ENCODE peak calls at places on chromosome 22, in seven cellular contexts. O is activated effector memory CD4-positive, alpha-beta T cell treated with anti-CD3 and anti-CD28 coated beads, Interleukin-2, amount 50 U/mL, for 16 hours; Q is NCI-H1092; B is GM10248; P is activated naive CD4-positive, alpha-beta T cell treated with Interleukin-2 at 50 U/mL for 16 hours; X is brain microvascular endothelial cell; K is nephron progenitor cell. L is an unnamed sample.
A peak's percentile ranks its signal among the peaks of the same experiment; 100 is the strongest.

GRCh38 chr22:27377901-27378300 is 423.7 kb downstream of the MN1 start:
- DNase-seq in X (peak; percentile 18), K (no peak), O (no peak), B (no peak), Q (peak; percentile 85), P (no peak), L (no peak)

GRCh38 chr22:42959472-42960145 is 55.3 kb downstream of the PACSIN2 start:
- DNase-seq in P (no peak), B (no peak), O (no peak), X (peak; percentile 94), Q (no peak), K (no peak), L (no peak)

GRCh38 chr22:19818264-19819208 is 36.1 kb downstream of the GNB1L start:
- DNase-seq in B (no peak), K (no peak), Q (no peak), P (no peak), X (no peak), O (peak; percentile 58), L (no peak)

GRCh38 chr22:20604776-20605221 is 97.4 kb downstream of the MED15 start:
- DNase-seq in P (no peak), X (no peak), O (no peak), Q (no peak), B (no peak), K (no peak), L (no peak)

GRCh38 chr22:37607010-37607911 is 1.4 kb upstream of the GGA1 start:
- DNase-seq in Q (peak; percentile 79), X (peak; percentile 29), B (peak; percentile 86), P (peak; percentile 91), K (peak; percentile 92), O (peak; percentile 98), L (peak; percentile 54)

GRCh38 chr22:28435271-28435825 is 244.3 kb downstream of the TTC28 start:
- DNase-seq in B (no peak), K (no peak), O (no peak), P (no peak), Q (no peak), X (no peak), L (no peak)

GRCh38 chr22:47837703-47838102 is 1075.3 kb downstream of the TBC1D22A start:
- DNase-seq in O (no peak), B (no peak), X (no peak), Q (no peak), P (no peak), K (no peak), L (no peak)

GRCh38 chr22:44166877-44167276 is 13.8 kb upstream of the PARVG start:
- DNase-seq in P (no peak), K (no peak), O (no peak), B (no peak), Q (no peak), X (no peak), L (no peak)

GRCh38 chr22:35883028-35883620 is 145.5 kb downstream of the RBFOX2 start:
- DNase-seq in X (no peak), Q (no peak), B (no peak), O (no peak), P (no peak), K (no peak), L (no peak)

GRCh38 chr22:39205344-39206021 is 39.3 kb downstream of the PDGFB start:
- DNase-seq in B (peak; percentile 47), O (peak; percentile 62), X (peak; percentile 45), K (no peak), P (no peak), Q (no peak), L (no peak)

GRCh38 chr22:23801238-23801821 is 14.6 kb downstream of the SMARCB1 start:
- DNase-seq in B (no peak), O (no peak), Q (no peak), K (no peak), X (no peak), P (no peak), L (no peak)

GRCh38 chr22:26479792-26480610 is 3.6 kb downstream of the HPS4 start:
- DNase-seq in P (no peak), Q (no peak), X (no peak), O (no peak), K (no peak), B (no peak), L (no peak)

GRCh38 chr22:30868663-30869385 is 99.8 kb downstream of the MORC2 start:
- DNase-seq in X (peak; percentile 37), P (no peak), Q (peak; percentile 33), O (peak; percentile 51), B (no peak), K (no peak), L (no peak)

GRCh38 chr22:19723990-19724827 is 870 bp downstream of the GP1BB start:
- DNase-seq in Q (no peak), P (peak; percentile 21), K (peak; percentile 78), B (no peak), X (no peak), O (no peak), L (no peak)

GRCh38 chr22:42820075-42820763 is 36.9 kb downstream of the ARFGAP3 start:
- DNase-seq in X (peak; percentile 40), O (no peak), P (no peak), K (no peak), B (no peak), Q (no peak), L (no peak)

GRCh38 chr22:19996694-19997384 is 19.8 kb downstream of the ARVCF start:
- DNase-seq in O (no peak), K (no peak), B (no peak), X (no peak), Q (no peak), P (no peak), L (no peak)

GRCh38 chr22:45503816-45504702 is 1.4 kb downstream of the FBLN1 start:
- DNase-seq in K (peak; percentile 75), P (no peak), O (no peak), X (peak; percentile 50), Q (no peak), B (peak; percentile 14), L (no peak)

GRCh38 chr22:20986365-20986764 is 4.3 kb downstream of the LZTR1 start:
- DNase-seq in P (no peak), X (no peak), K (no peak), Q (no peak), B (no peak), O (no peak), L (no peak)

GRCh38 chr22:20885017-20885556 is 26.3 kb downstream of the SNAP29 start:
- DNase-seq in B (no peak), O (no peak), X (no peak), P (no peak), Q (no peak), K (no peak), L (no peak)

GRCh38 chr22:25062378-25063095 is 110.0 kb downstream of the KIAA1671 start:
- DNase-seq in X (no peak), B (no peak), K (no peak), P (peak; percentile 56), Q (no peak), O (peak; percentile 81), L (no peak)

GRCh38 chr22:36587289-36588154 is 58.6 kb upstream of the EIF3D start:
- DNase-seq in K (no peak), P (no peak), Q (no peak), B (no peak), X (peak; percentile 26), O (no peak), L (no peak)

GRCh38 chr22:41523464-41524221 is 20.6 kb downstream of the POLR3H start:
- DNase-seq in B (no peak), X (peak; percentile 71), O (no peak), K (no peak), Q (no peak), P (no peak), L (no peak)

GRCh38 chr22:27851974-27852713 is 50.6 kb upstream of the MN1 start:
- DNase-seq in O (no peak), X (no peak), P (no peak), B (no peak), K (no peak), Q (no peak), L (no peak)

GRCh38 chr22:24583221-24583971 is 9.5 kb downstream of the LRRC75B start:
- DNase-seq in Q (peak; percentile 86), B (no peak), O (no peak), P (no peak), K (no peak), X (no peak), L (no peak)

GRCh38 chr22:48660795-48661740 is 1166.6 kb downstream of the BRD1 start:
- DNase-seq in B (no peak), K (no peak), P (no peak), Q (no peak), X (no peak), O (no peak), L (no peak)

GRCh38 chr22:35947794-35948425 is 80.7 kb downstream of the RBFOX2 start:
- DNase-seq in X (peak; percentile 45), K (no peak), B (no peak), P (no peak), Q (no peak), O (no peak), L (no peak)

GRCh38 chr22:35074583-35074982 is 8.6 kb downstream of the ISX start:
- DNase-seq in Q (no peak), X (no peak), K (no peak), P (no peak), B (no peak), O (no peak), L (no peak)

GRCh38 chr22:23058481-23059336 is 11.6 kb upstream of the GNAZ start:
- DNase-seq in B (no peak), Q (no peak), K (no peak), X (no peak), O (peak; percentile 44), P (no peak), L (no peak)

GRCh38 chr22:22942511-22943329 is 55.1 kb downstream of the IGLL5 start:
- DNase-seq in O (peak; percentile 91), K (peak; percentile 88), P (peak; percentile 74), X (peak; percentile 59), B (peak; percentile 69), Q (peak; percentile 42), L (peak; percentile 19)

GRCh38 chr22:23110922-23111527 is 30.8 kb downstream of the RSPH14 start:
- DNase-seq in O (no peak), X (no peak), Q (peak; percentile 52), K (no peak), B (no peak), P (no peak), L (no peak)

GRCh38 chr22:50084570-50084969 is 656 bp downstream of the MLC1 start:
- DNase-seq in P (no peak), O (no peak), X (no peak), K (no peak), B (no peak), Q (no peak), L (no peak)

GRCh38 chr22:50676661-50677492 is 4.3 kb downstream of the SHANK3 start:
- DNase-seq in Q (no peak), B (no peak), K (no peak), X (no peak), P (no peak), O (no peak), L (no peak)

GRCh38 chr22:49012695-49013094 is 815.0 kb downstream of the BRD1 start:
- DNase-seq in O (no peak), P (no peak), K (no peak), Q (no peak), B (no peak), X (no peak), L (no peak)

GRCh38 chr22:28247667-28248363 is 328.8 kb upstream of the PITPNB start:
- DNase-seq in Q (peak; percentile 4), X (no peak), O (no peak), P (no peak), K (peak; percentile 36), B (no peak), L (no peak)